ENCODE peak calls at places on chromosomes 12 and 14, in six cellular contexts. Q is stomach; P is B cell; R is WERI-Rb-1; B is CD4-positive, alpha-beta T cell; V is gastrocnemius medialis. H is an unnamed sample.

GRCh38 chr12:46557539-46558373 is 185.2 kb upstream of the SLC38A2 start:
- DNase-seq in Q (no peak), P (no peak), R (no peak), B (no peak), V (no peak), H (no peak)

GRCh38 chr14:61281186-61281676 is at the start of gene TMEM30B:
- DNase-seq in Q (peak; percentile 94), P (no peak), R (no peak), B (peak; percentile 33), V (no peak), H (peak; percentile 77)

GRCh38 chr12:93379432-93380308 is 1.9 kb downstream of the NUDT4 start:
- DNase-seq in Q (no peak), P (no peak), R (no peak), B (no peak), V (no peak), H (no peak)

GRCh38 chr12:52358575-52359350 is 8.5 kb downstream of the KRT85 start:
- DNase-seq in Q (no peak), P (peak; percentile 42), R (no peak), B (no peak), V (no peak), H (no peak)

GRCh38 chr14:95545769-95546168 is 10.9 kb downstream of the GLRX5 start:
- DNase-seq in Q (no peak), P (no peak), R (no peak), B (no peak), V (no peak), H (no peak)

GRCh38 chr12:28591831-28592230 is 401.6 kb downstream of the CCDC91 start:
- DNase-seq in Q (no peak), P (no peak), R (no peak), B (no peak), V (no peak), H (no peak)

GRCh38 chr12:3311027-3311402 is 180.0 kb upstream of the PRMT8 start:
- DNase-seq in Q (peak; percentile 84), P (no peak), R (no peak), B (no peak), V (no peak), H (no peak)

GRCh38 chr12:122283680-122284079 is 17.4 kb upstream of the VPS33A start:
- DNase-seq in Q (no peak), P (no peak), R (no peak), B (no peak), V (no peak), H (no peak)

GRCh38 chr14:76863724-76864407 is 37.7 kb downstream of the LRRC74A start:
- DNase-seq in Q (no peak), P (no peak), R (no peak), B (no peak), V (peak; percentile 32), H (no peak)

GRCh38 chr14:38662781-38663180 is 406.9 kb upstream of the CLEC14A start:
- DNase-seq in Q (no peak), P (no peak), R (no peak), B (no peak), V (no peak), H (no peak)

GRCh38 chr14:69312608-69313007 is 52.6 kb downstream of the GALNT16 start:
- DNase-seq in Q (no peak), P (no peak), R (no peak), B (no peak), V (no peak), H (no peak)

GRCh38 chr12:103966736-103967135 is 1.1 kb downstream of the TDG start:
- DNase-seq in Q (no peak), P (no peak), R (no peak), B (no peak), V (no peak), H (no peak)

GRCh38 chr12:76081909-76082308 is 2.6 kb downstream of the NAP1L1 start:
- DNase-seq in Q (no peak), P (no peak), R (no peak), B (no peak), V (no peak), H (no peak)

GRCh38 chr14:104047761-104048160 is 37.7 kb upstream of the ASPG start:
- DNase-seq in Q (no peak), P (no peak), R (no peak), B (no peak), V (no peak), H (no peak)

GRCh38 chr12:29159690-29160089 is 10.6 kb downstream of the FAR2 start:
- DNase-seq in Q (no peak), P (no peak), R (no peak), B (no peak), V (no peak), H (no peak)

GRCh38 chr12:111066744-111067437 is 146.5 kb upstream of the MYL2 start:
- DNase-seq in Q (no peak), P (no peak), R (no peak), B (no peak), V (no peak), H (no peak)

GRCh38 chr14:21136024-21136423 is 19.8 kb downstream of the OR5AU1 start:
- DNase-seq in Q (no peak), P (peak; percentile 12), R (no peak), B (no peak), V (no peak), H (no peak)

GRCh38 chr12:116609715-116610114 is 50.5 kb downstream of the MAP1LC3B2 start:
- DNase-seq in Q (no peak), P (peak; percentile 46), R (peak; percentile 39), B (peak; percentile 10), V (no peak), H (no peak)

GRCh38 chr14:101410126-101410525 is 151.2 kb upstream of the DIO3 start:
- DNase-seq in Q (no peak), P (peak; percentile 12), R (no peak), B (no peak), V (no peak), H (no peak)

GRCh38 chr12:5872745-5873144 is 72.3 kb downstream of the ANO2 start:
- DNase-seq in Q (no peak), P (no peak), R (peak; percentile 18), B (no peak), V (no peak), H (no peak)
- TF ChIP-seq CTCF in Q (no peak), P (no peak), R (peak; percentile 46), B (no peak), V (no peak), H (peak; percentile 64)

GRCh38 chr12:113996026-113996425 is 29.9 kb upstream of the RBM19 start:
- DNase-seq in Q (no peak), P (no peak), R (no peak), B (no peak), V (no peak), H (no peak)
- TF ChIP-seq CTCF in Q (no peak), P (no peak), R (peak; percentile 21), B (no peak), V (no peak), H (no peak)

DNA sequence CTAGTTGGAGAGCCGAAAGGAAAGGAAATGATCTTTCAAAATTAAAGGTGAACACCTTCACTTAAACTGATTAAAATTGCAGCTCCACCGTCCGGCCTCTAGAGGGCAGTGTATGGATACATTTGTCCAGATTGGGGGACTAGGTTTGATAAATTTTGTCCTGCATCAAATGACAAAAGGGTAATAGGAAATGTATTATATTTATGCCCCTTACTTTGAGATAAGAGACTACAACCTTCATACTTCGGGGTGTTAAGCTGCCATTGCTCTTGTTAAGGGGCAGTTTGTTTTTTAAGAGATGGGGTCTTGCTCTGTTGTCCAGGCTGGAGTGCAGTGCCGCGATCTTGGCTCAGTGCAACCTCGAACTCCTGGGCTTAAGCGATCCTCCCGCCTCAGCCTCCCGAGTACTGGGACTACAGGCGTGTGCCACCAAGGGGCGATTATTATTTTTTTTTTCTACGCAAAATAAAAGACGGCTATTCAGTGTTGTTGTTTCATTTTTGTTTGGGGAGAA is 818 bp upstream of the SUOX start:
- DNase-seq in Q (peak; percentile 67), P (peak; percentile 78), R (peak; percentile 57), B (peak; percentile 41), V (no peak), H (peak; percentile 29)
- TF ChIP-seq CTCF in Q (no peak), P (peak; percentile 87), R (peak; percentile 48), B (peak; percentile 81), V (peak; percentile 73), H (peak; percentile 83)

GRCh38 chr14:48693793-48694192 is 892.4 kb downstream of the RPS29 start:
- DNase-seq in Q (no peak), P (no peak), R (no peak), B (no peak), V (no peak), H (no peak)

GRCh38 chr14:48686650-48687049 is 899.5 kb downstream of the RPS29 start:
- DNase-seq in Q (no peak), P (no peak), R (no peak), B (no peak), V (no peak), H (no peak)

DNA sequence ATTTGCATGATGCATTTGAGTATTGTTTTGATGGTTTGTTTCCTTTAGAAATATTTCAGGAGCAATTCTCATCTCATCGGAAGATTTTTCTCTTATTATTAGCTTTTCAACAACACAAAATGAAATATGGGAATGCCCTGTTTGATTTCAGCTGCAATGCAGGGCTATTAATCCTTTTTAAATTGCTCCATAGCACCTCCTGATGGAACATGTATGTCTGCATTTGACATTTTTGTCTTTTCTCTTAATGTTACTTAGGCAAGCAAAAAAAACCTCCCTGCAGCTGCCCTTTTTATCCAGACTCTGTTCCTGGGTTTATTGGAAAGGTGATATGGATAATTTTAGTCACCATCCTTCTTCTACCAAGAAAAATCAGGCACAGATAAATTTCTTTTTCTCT is 895.8 kb downstream of the RPS29 start:
- DNase-seq in Q (no peak), P (no peak), R (no peak), B (no peak), V (no peak), H (no peak)
- TF ChIP-seq CTCF in Q (no peak), P (no peak), R (peak; percentile 36), B (no peak), V (no peak), H (peak; percentile 27)

GRCh38 chr12:89949457-89950195 is 241.0 kb upstream of the ATP2B1 start:
- DNase-seq in Q (no peak), P (peak; percentile 85), R (no peak), B (peak; percentile 15), V (no peak), H (no peak)
- TF ChIP-seq CTCF in Q (no peak), P (peak; percentile 70), R (no peak), B (peak; percentile 58), V (no peak), H (peak; percentile 24)

GRCh38 chr12:56362130-56363059 is at the start of gene APOF:
- DNase-seq in Q (no peak), P (no peak), R (no peak), B (no peak), V (no peak), H (no peak)

GRCh38 chr12:56358836-56359532 is 923 bp downstream of the STAT2 start:
- DNase-seq in Q (no peak), P (no peak), R (no peak), B (no peak), V (no peak), H (no peak)

GRCh38 chr12:56361487-56362129 is 1.0 kb downstream of the APOF start:
- DNase-seq in Q (no peak), P (no peak), R (no peak), B (no peak), V (no peak), H (no peak)

GRCh38 chr12:56359851-56360767 is at the start of gene STAT2:
- DNase-seq in Q (peak; percentile 99), P (peak; percentile 99), R (peak; percentile 99), B (peak; percentile 97), V (peak; percentile 98), H (peak; percentile 98)
- TF ChIP-seq CTCF in Q (no peak), P (no peak), R (no peak), B (no peak), V (no peak), H (no peak)

H was measured in progenitor cell of endocrine pancreas.